ENCODE peak calls at places on chromosomes 3 and 15, in ten cellular contexts. I is cardiac septum; S is left ventricle myocardium inferior; W is Caki2; Z is stimulated activated CD8-positive, alpha-beta memory T cell treated with anti-CD3 and anti-CD28 coated beads, Interleukin-15, amount 100 ng/mL, for 4 hours; L is GM12865; A is NCI-H460; N is cardiac muscle cell; D is foreskin fibroblast; P is foreskin keratinocyte. K is an unnamed sample.

GRCh38 chr3:60316121-60316783 is 935.0 kb downstream of the FHIT start:
- DNase-seq in W (no peak), P (no peak), N (peak), D (no peak), L (no peak), A (no peak), I (no peak), S (no peak), Z (no peak), K (no peak)

GRCh38 chr15:63835211-63835568 is 1.4 kb upstream of the HERC1 start:
- DNase-seq in S (no peak), A (no peak), N (no peak), Z (no peak), L (no peak), I (no peak), D (no peak), P (no peak), W (no peak), K (no peak)

GRCh38 chr3:157247391-157247790 is 87.4 kb upstream of the CCNL1 start:
- DNase-seq in P (no peak), N (peak), W (no peak), L (no peak), D (no peak), Z (no peak), S (no peak), I (no peak), A (no peak), K (no peak)

GRCh38 chr15:50886139-50886467 is 22.4 kb upstream of the AP4E1 start:
- DNase-seq in S (no peak), A (no peak), I (no peak), Z (no peak), P (no peak), D (no peak), L (no peak), W (no peak), N (no peak), K (no peak)

GRCh38 chr15:78968539-78969271 is 23.9 kb upstream of the CTSH start:
- DNase-seq in W (no peak), N (no peak), I (no peak), D (no peak), S (no peak), A (no peak), P (no peak), Z (no peak), L (no peak), K (no peak)

GRCh38 chr3:53478921-53479664 is 15.3 kb upstream of the CACNA1D start:
- DNase-seq in W (no peak), A (no peak), L (no peak), P (no peak), D (no peak), I (no peak), S (no peak), N (no peak), Z (no peak), K (no peak)

GRCh38 chr3:29486917-29487316 is 206.0 kb downstream of the RBMS3 start:
- DNase-seq in P (no peak), A (no peak), I (no peak), D (no peak), Z (no peak), L (no peak), S (no peak), W (no peak), N (no peak), K (no peak)

GRCh38 chr3:53835257-53835656 is 11.0 kb downstream of the CHDH start:
- DNase-seq in Z (no peak), N (no peak), W (no peak), S (no peak), A (no peak), P (no peak), D (no peak), L (no peak), I (peak), K (no peak)

GRCh38 chr15:90763700-90764099 is 46.6 kb downstream of the BLM start:
- DNase-seq in D (no peak), Z (no peak), L (no peak), W (no peak), S (no peak), N (no peak), I (no peak), P (no peak), A (no peak), K (no peak)

GRCh38 chr3:183435701-183436100 is 7.3 kb upstream of the MCF2L2 start:
- DNase-seq in S (no peak), P (no peak), N (no peak), W (no peak), D (no peak), L (peak), I (no peak), A (no peak), Z (no peak), K (no peak)

GRCh38 chr15:51044037-51044712 is 50.5 kb downstream of the TNFAIP8L3 start:
- DNase-seq in Z (no peak), P (no peak), W (no peak), N (no peak), D (no peak), L (no peak), A (no peak), I (no peak), S (no peak), K (no peak)

GRCh38 chr3:153138267-153139210 is 23.5 kb upstream of the RAP2B start:
- DNase-seq in Z (no peak), L (peak), P (peak), A (peak), S (no peak), N (peak), W (peak), D (peak), I (no peak), K (peak)

GRCh38 chr3:121894191-121894990 is at the start of gene SLC15A2:
- DNase-seq in N (peak), S (no peak), A (no peak), L (no peak), P (no peak), Z (no peak), D (no peak), I (no peak), W (no peak), K (no peak)

GRCh38 chr15:40151499-40151898 is 9.4 kb upstream of the BUB1B start:
- DNase-seq in A (no peak), N (no peak), W (no peak), D (no peak), S (no peak), P (no peak), L (no peak), I (no peak), Z (no peak), K (no peak)

GRCh38 chr3:188128905-188129304 is 25.1 kb upstream of the LPP start:
- DNase-seq in P (no peak), I (no peak), W (no peak), D (no peak), N (no peak), A (no peak), L (no peak), S (no peak), Z (no peak), K (no peak)

GRCh38 chr3:169041677-169042171 is 621.8 kb downstream of the MECOM start:
- DNase-seq in A (peak), L (no peak), P (no peak), I (no peak), Z (no peak), W (peak), N (peak), S (no peak), D (peak), K (peak)

GRCh38 chr3:142853270-142854163 is 35.4 kb downstream of the PCOLCE2 start:
- DNase-seq in W (peak), I (no peak), D (peak), S (peak), P (peak), N (peak), Z (no peak), L (no peak), A (no peak), K (peak)

GRCh38 chr3:109278546-109278945 is 37.8 kb downstream of the DPPA2 start:
- DNase-seq in S (no peak), N (peak), P (no peak), W (no peak), A (no peak), Z (no peak), D (no peak), L (no peak), I (no peak), K (no peak)

GRCh38 chr3:32954506-32954905 is 3.1 kb downstream of the CCR4 start:
- DNase-seq in W (no peak), N (no peak), P (peak), A (no peak), L (no peak), Z (no peak), I (no peak), D (no peak), S (no peak), K (no peak)

GRCh38 chr15:90959894-90960293 is 5.2 kb downstream of the RCCD1 start:
- DNase-seq in W (no peak), I (peak), P (no peak), L (no peak), S (peak), D (peak), A (no peak), Z (no peak), N (no peak), K (no peak)

GRCh38 chr3:175383813-175384212 is 524.7 kb downstream of the NAALADL2 start:
- DNase-seq in W (no peak), A (no peak), D (no peak), S (no peak), L (no peak), I (no peak), Z (no peak), P (no peak), N (no peak), K (no peak)

GRCh38 chr3:103977417-103977816 is 1389.3 kb upstream of the ALCAM start:
- DNase-seq in L (no peak), W (no peak), A (no peak), D (no peak), I (no peak), N (no peak), P (no peak), S (no peak), Z (no peak), K (no peak)

GRCh38 chr3:179713643-179714090 is 60.8 kb downstream of the USP13 start:
- DNase-seq in P (no peak), L (no peak), N (no peak), S (no peak), D (peak), I (no peak), A (no peak), Z (no peak), W (peak), K (no peak)

GRCh38 chr3:191294291-191294690 is 34.9 kb upstream of the CCDC50 start:
- DNase-seq in D (no peak), I (no peak), S (no peak), N (no peak), W (no peak), L (no peak), Z (no peak), A (no peak), P (no peak), K (no peak)

GRCh38 chr3:12367346-12367745 is 78.5 kb downstream of the PPARG start:
- DNase-seq in N (peak), A (no peak), W (no peak), D (no peak), I (no peak), P (no peak), L (no peak), Z (no peak), S (no peak), K (no peak)

GRCh38 chr3:46936733-46937250 is 39.8 kb downstream of the CCDC12 start:
- DNase-seq in D (peak), I (peak), L (no peak), N (no peak), Z (no peak), A (no peak), W (no peak), S (no peak), P (no peak), K (no peak)

GRCh38 chr3:116302087-116302747 is 143.1 kb downstream of the LSAMP start:
- DNase-seq in I (no peak), A (no peak), N (peak), P (peak), Z (no peak), W (no peak), L (no peak), S (no peak), D (peak), K (peak)

GRCh38 chr3:28672411-28672810 is 323.8 kb upstream of the AZI2 start:
- DNase-seq in A (no peak), L (no peak), S (no peak), N (no peak), I (no peak), Z (no peak), D (no peak), P (no peak), W (no peak), K (no peak)

GRCh38 chr3:50278868-50279224 is at the start of gene LSMEM2:
- DNase-seq in W (no peak), A (no peak), I (peak), Z (no peak), P (no peak), L (no peak), D (no peak), S (peak), N (no peak), K (no peak)

GRCh38 chr3:15647629-15648167 is 46.2 kb downstream of the BTD start:
- DNase-seq in S (no peak), I (no peak), D (peak), L (peak), A (peak), W (no peak), P (peak), N (peak), Z (no peak), K (peak)

K was measured in kidney glomerular epithelial cell.